ENCODE peak calls at places on chromosome 3, in five cellular contexts. H is sigmoid colon; A is stomach; O is CD8-positive, alpha-beta T cell; Q is HepG2. F is an unnamed sample. For H3K9me3, the result is how much of the 10 kb centered on the place peaks cover.

GRCh38 chr3:62159693-62160092 is 213.7 kb downstream of the FEZF2 start:
- DNase-seq in H (peak), A (peak), O (no peak), Q (no peak), F (no peak)

GRCh38 chr3:52534281-52535183 is 875 bp upstream of the NT5DC2 start:
- DNase-seq in H (peak), A (peak), O (peak), Q (peak), F (no peak)

GRCh38 chr3:121817753-121818152 is 17.1 kb downstream of the IQCB1 start:
- DNase-seq in H (no peak), A (no peak), O (no peak), Q (no peak), F (no peak)

GRCh38 chr3:51720292-51721061 is 13.6 kb downstream of the GRM2 start:
- DNase-seq in H (no peak), A (no peak), O (no peak), Q (no peak), F (no peak)

GRCh38 chr3:37139567-37140052 is 34.8 kb downstream of the LRRFIP2 start:
- DNase-seq in H (no peak), A (no peak), O (no peak), Q (peak), F (no peak)

GRCh38 chr3:98726084-98726483 is 37.1 kb upstream of the ST3GAL6 start:
- DNase-seq in H (no peak), A (no peak), O (no peak), Q (no peak), F (no peak)

GRCh38 chr3:111080357-111080937 is 8.8 kb downstream of the NECTIN3 start:
- DNase-seq in H (no peak), A (no peak), O (no peak), Q (peak), F (no peak)

GRCh38 chr3:65402597-65402996 is 636.1 kb downstream of the MAGI1 start:
- DNase-seq in H (peak), A (no peak), O (no peak), Q (no peak), F (no peak)

GRCh38 chr3:107899996-107900651 is 190.7 kb downstream of the CD47 start:
- DNase-seq in H (no peak), A (no peak), O (no peak), Q (no peak), F (no peak)

GRCh38 chr3:83317605-83318004 is 1556.2 kb upstream of the GBE1 start:
- DNase-seq in H (no peak), A (no peak), O (no peak), Q (no peak), F (no peak)

GRCh38 chr3:139358857-139359562 is 15.2 kb downstream of the MRPS22 start:
- DNase-seq in H (no peak), A (no peak), O (no peak), Q (no peak), F (no peak)

GRCh38 chr3:127074900-127075360 is 92.0 kb downstream of the PLXNA1 start:
- DNase-seq in H (peak), A (no peak), O (no peak), Q (no peak), F (no peak)

GRCh38 chr3:178393833-178394232 is 142.4 kb upstream of the KCNMB2 start:
- DNase-seq in H (no peak), A (no peak), O (no peak), Q (no peak), F (no peak)

GRCh38 chr3:95048564-95048963 is 985.7 kb downstream of the NSUN3 start:
- DNase-seq in H (no peak), A (no peak), O (no peak), Q (no peak), F (no peak)

GRCh38 chr3:99317196-99317595 is 321.2 kb upstream of the COL8A1 start:
- DNase-seq in H (no peak), A (no peak), O (no peak), Q (no peak), F (no peak)

GRCh38 chr3:175479175-175479574 is 620.0 kb downstream of the NAALADL2 start:
- DNase-seq in H (no peak), A (no peak), O (no peak), Q (no peak), F (no peak)

GRCh38 chr3:61571516-61572336 is 10.4 kb downstream of the PTPRG start:
- DNase-seq in H (no peak), A (no peak), O (no peak), Q (no peak), F (no peak)

GRCh38 chr3:43046583-43046982 is 59.3 kb downstream of the POMGNT2 start:
- DNase-seq in H (no peak), A (no peak), O (no peak), Q (no peak), F (no peak)
- H3K9me3 ChIP-seq in H (under half), A (half or more), O (under half), Q (under half), F (under half)

DNA sequence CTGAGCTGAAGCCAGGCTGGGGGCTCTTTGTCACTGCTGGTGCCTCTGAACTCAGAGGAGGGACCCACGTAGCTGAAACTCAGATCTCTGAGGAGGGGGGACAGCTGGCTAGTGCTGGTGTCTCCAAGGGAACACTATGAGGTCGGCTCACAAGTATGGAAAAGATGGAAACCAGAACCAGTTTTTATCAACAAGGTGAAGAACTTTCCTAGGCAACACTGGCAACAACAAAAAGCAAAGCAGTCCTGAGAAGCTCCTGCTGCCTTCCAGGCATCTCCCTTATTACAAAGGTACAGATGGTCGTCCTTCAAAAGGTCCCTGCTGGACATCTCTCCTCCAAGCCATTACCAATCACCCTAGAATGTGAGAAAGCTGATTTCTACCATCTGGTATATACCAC is 27.0 kb upstream of the FSTL1 start:
- DNase-seq in H (no peak), A (no peak), O (no peak), Q (no peak), F (no peak)
- H3K27ac ChIP-seq in H (peak), A (no peak), O (no peak), Q (no peak), F (no peak)

GRCh38 chr3:57752307-57752706 is 3.8 kb upstream of the SLMAP start:
- DNase-seq in H (no peak), A (no peak), O (no peak), Q (no peak), F (no peak)

GRCh38 chr3:57749542-57749941 is 6.6 kb upstream of the SLMAP start:
- DNase-seq in H (no peak), A (no peak), O (no peak), Q (no peak), F (no peak)

GRCh38 chr3:57755368-57756021 is 614 bp upstream of the SLMAP start:
- DNase-seq in H (peak), A (peak), O (peak), Q (peak), F (peak)

GRCh38 chr3:57756022-57756527 is at the start of gene SLMAP:
- DNase-seq in H (peak), A (peak), O (peak), Q (peak), F (peak)

GRCh38 chr3:57753016-57753415 is 3.1 kb upstream of the SLMAP start:
- DNase-seq in H (no peak), A (no peak), O (no peak), Q (no peak), F (no peak)
- H3K9me3 ChIP-seq in H (under half), A (under half), O (under half), Q (under half), F (under half)

GRCh38 chr3:171979081-171979480 is 60.3 kb upstream of the FNDC3B start:
- DNase-seq in H (no peak), A (no peak), O (no peak), Q (no peak), F (no peak)
- H3K27ac ChIP-seq in H (no peak), A (no peak), O (no peak), Q (no peak), F (no peak)

GRCh38 chr3:119428538-119428937 is 34.9 kb downstream of the TMEM39A start:
- DNase-seq in H (no peak), A (no peak), O (no peak), Q (peak), F (no peak)
- H3K9me3 ChIP-seq in H (under half), A (half or more), O (under half), Q (under half), F (half or more)

DNA sequence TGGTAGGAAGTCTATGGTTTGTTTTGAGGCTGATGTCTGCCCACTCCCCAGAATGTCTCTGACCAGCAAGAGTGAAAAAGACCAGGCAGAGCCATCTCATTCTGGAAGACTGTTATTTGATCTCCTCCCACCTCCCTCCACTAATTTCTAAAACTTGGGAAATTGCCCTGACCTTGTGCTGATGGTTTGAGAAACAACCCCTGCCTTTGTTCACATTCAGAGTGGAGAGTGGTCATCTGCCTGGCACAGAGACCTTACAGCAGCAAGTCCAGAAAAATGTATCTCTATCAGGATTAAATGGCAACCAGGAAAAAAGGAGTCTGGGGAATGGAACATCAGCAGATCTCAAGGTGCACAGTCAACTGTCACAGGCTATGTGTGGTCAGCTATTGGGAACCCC is 25.7 kb downstream of the SPATA12 start:
- DNase-seq in H (no peak), A (no peak), O (no peak), Q (peak), F (no peak)
- H3K27ac ChIP-seq in H (no peak), A (no peak), O (no peak), Q (no peak), F (no peak)

F was measured in CD4-positive, CD25-positive, alpha-beta regulatory T cell.